ENCODE peak calls at places on chromosomes 1 and 21, in seven cellular contexts. One of them, this sample, is unnamed.

GRCh38 chr1:150765229-150765976 is at the start of gene CTSS:
- DNase-seq in RPMI8226: peak; percentile 73
- DNase-seq in coronary artery: no peak
- DNase-seq in occipital lobe: no peak
- DNase-seq in T-helper 1 cell: peak; percentile 67
- DNase-seq in fibroblast of mammary gland: peak; percentile 25
- DNase-seq in EH: peak; percentile 21
- DNase-seq in this sample: no peak

GRCh38 chr1:217133958-217134856 is 411.0 kb upstream of the ESRRG start:
- DNase-seq in RPMI8226: no peak
- DNase-seq in coronary artery: no peak
- DNase-seq in occipital lobe: no peak
- DNase-seq in T-helper 1 cell: no peak
- DNase-seq in fibroblast of mammary gland: peak; percentile 19
- DNase-seq in EH: no peak
- DNase-seq in this sample: no peak

GRCh38 chr1:180249725-180250498 is 19.8 kb downstream of the LHX4 start:
- DNase-seq in RPMI8226: no peak
- DNase-seq in coronary artery: no peak
- DNase-seq in occipital lobe: no peak
- DNase-seq in T-helper 1 cell: no peak
- DNase-seq in fibroblast of mammary gland: no peak
- DNase-seq in EH: peak; percentile 43
- DNase-seq in this sample: no peak

GRCh38 chr21:39715804-39716397 is 29.1 kb upstream of the IGSF5 start:
- DNase-seq in RPMI8226: peak; percentile 63
- DNase-seq in coronary artery: no peak
- DNase-seq in occipital lobe: no peak
- DNase-seq in T-helper 1 cell: peak; percentile 4
- DNase-seq in fibroblast of mammary gland: peak; percentile 41
- DNase-seq in EH: peak; percentile 53
- DNase-seq in this sample: no peak

GRCh38 chr1:212118872-212119260 is 83.3 kb downstream of the DTL start:
- DNase-seq in RPMI8226: peak; percentile 37
- DNase-seq in coronary artery: no peak
- DNase-seq in occipital lobe: no peak
- DNase-seq in T-helper 1 cell: no peak
- DNase-seq in fibroblast of mammary gland: no peak
- DNase-seq in EH: no peak
- DNase-seq in this sample: no peak

GRCh38 chr1:234755449-234755863 is 145.5 kb upstream of the IRF2BP2 start:
- DNase-seq in RPMI8226: peak; percentile 42
- DNase-seq in coronary artery: peak; percentile 90
- DNase-seq in occipital lobe: peak; percentile 24
- DNase-seq in T-helper 1 cell: no peak
- DNase-seq in fibroblast of mammary gland: peak; percentile 95
- DNase-seq in EH: peak; percentile 93
- DNase-seq in this sample: no peak

GRCh38 chr1:159261311-159261710 is 40.8 kb upstream of the FCER1A start:
- DNase-seq in RPMI8226: no peak
- DNase-seq in coronary artery: no peak
- DNase-seq in occipital lobe: no peak
- DNase-seq in T-helper 1 cell: no peak
- DNase-seq in fibroblast of mammary gland: no peak
- DNase-seq in EH: no peak
- DNase-seq in this sample: no peak

GRCh38 chr1:246786606-246787238 is 62.5 kb downstream of the SCCPDH start:
- DNase-seq in RPMI8226: no peak
- DNase-seq in coronary artery: no peak
- DNase-seq in occipital lobe: no peak
- DNase-seq in T-helper 1 cell: no peak
- DNase-seq in fibroblast of mammary gland: no peak
- DNase-seq in EH: no peak
- DNase-seq in this sample: no peak

GRCh38 chr1:2494323-2494693 is 18.2 kb downstream of the PLCH2 start:
- DNase-seq in RPMI8226: no peak
- DNase-seq in coronary artery: no peak
- DNase-seq in occipital lobe: no peak
- DNase-seq in T-helper 1 cell: no peak
- DNase-seq in fibroblast of mammary gland: peak; percentile 65
- DNase-seq in EH: peak; percentile 86
- DNase-seq in this sample: no peak

GRCh38 chr1:37255111-37255795 is 219.1 kb upstream of the ZC3H12A start:
- DNase-seq in RPMI8226: peak; percentile 72
- DNase-seq in coronary artery: no peak
- DNase-seq in occipital lobe: peak; percentile 31
- DNase-seq in T-helper 1 cell: no peak
- DNase-seq in fibroblast of mammary gland: no peak
- DNase-seq in EH: no peak
- DNase-seq in this sample: no peak

GRCh38 chr1:23592209-23592905 is 33.1 kb upstream of the ID3 start:
- DNase-seq in RPMI8226: peak; percentile 34
- DNase-seq in coronary artery: no peak
- DNase-seq in occipital lobe: no peak
- DNase-seq in T-helper 1 cell: no peak
- DNase-seq in fibroblast of mammary gland: no peak
- DNase-seq in EH: peak; percentile 46
- DNase-seq in this sample: no peak

GRCh38 chr1:204958325-204959307 is 84.4 kb upstream of the CNTN2 start:
- DNase-seq in RPMI8226: no peak
- DNase-seq in coronary artery: no peak
- DNase-seq in occipital lobe: peak; percentile 27
- DNase-seq in T-helper 1 cell: no peak
- DNase-seq in fibroblast of mammary gland: no peak
- DNase-seq in EH: no peak
- DNase-seq in this sample: no peak

GRCh38 chr1:45862008-45862407 is 58.6 kb downstream of the MAST2 start:
- DNase-seq in RPMI8226: no peak
- DNase-seq in coronary artery: no peak
- DNase-seq in occipital lobe: no peak
- DNase-seq in T-helper 1 cell: no peak
- DNase-seq in fibroblast of mammary gland: no peak
- DNase-seq in EH: no peak
- DNase-seq in this sample: no peak

GRCh38 chr1:151047925-151048644 is 534 bp downstream of the C1orf56 start:
- DNase-seq in RPMI8226: peak; percentile 82
- DNase-seq in coronary artery: peak; percentile 90
- DNase-seq in occipital lobe: peak; percentile 45
- DNase-seq in T-helper 1 cell: peak; percentile 67
- DNase-seq in fibroblast of mammary gland: peak; percentile 65
- DNase-seq in EH: peak; percentile 73
- DNase-seq in this sample: peak; percentile 50

GRCh38 chr1:38941527-38942019 is at the start of gene RHBDL2:
- DNase-seq in RPMI8226: no peak
- DNase-seq in coronary artery: peak; percentile 76
- DNase-seq in occipital lobe: no peak
- DNase-seq in T-helper 1 cell: no peak
- DNase-seq in fibroblast of mammary gland: peak; percentile 39
- DNase-seq in EH: peak; percentile 19
- DNase-seq in this sample: no peak

GRCh38 chr1:151062738-151063371 is 2.7 kb downstream of the MLLT11 start:
- DNase-seq in RPMI8226: no peak
- DNase-seq in coronary artery: no peak
- DNase-seq in occipital lobe: no peak
- DNase-seq in T-helper 1 cell: no peak
- DNase-seq in fibroblast of mammary gland: peak; percentile 92
- DNase-seq in EH: peak; percentile 90
- DNase-seq in this sample: no peak

GRCh38 chr1:203275656-203276272 is 29.6 kb upstream of the BTG2 start:
- DNase-seq in RPMI8226: no peak
- DNase-seq in coronary artery: no peak
- DNase-seq in occipital lobe: no peak
- DNase-seq in T-helper 1 cell: no peak
- DNase-seq in fibroblast of mammary gland: no peak
- DNase-seq in EH: no peak
- DNase-seq in this sample: no peak

This sample was measured in T-cell.